ENCODE peak calls at places on chromosomes 16 and 17, in seven cellular contexts. One of them, this sample, is unnamed.

GRCh38 chr17:45364531-45365390 is 47.9 kb upstream of the MAP3K14 start:
- DNase-seq in IMR-90: peak; percentile 37
- DNase-seq in K562: no peak
- DNase-seq in astrocyte: no peak
- DNase-seq in fibroblast of lung: no peak
- DNase-seq in endothelial cell of umbilical vein: peak; percentile 30
- DNase-seq in neural progenitor cell: peak; percentile 66
- DNase-seq in this sample: peak; percentile 66

GRCh38 chr17:39887078-39887477 is 19.1 kb downstream of the ZPBP2 start:
- DNase-seq in IMR-90: no peak
- DNase-seq in K562: no peak
- DNase-seq in astrocyte: no peak
- DNase-seq in fibroblast of lung: no peak
- DNase-seq in endothelial cell of umbilical vein: no peak
- DNase-seq in neural progenitor cell: no peak
- DNase-seq in this sample: no peak

GRCh38 chr16:55577888-55578287 is 11.4 kb downstream of the CAPNS2 start:
- DNase-seq in IMR-90: no peak
- DNase-seq in K562: no peak
- DNase-seq in astrocyte: no peak
- DNase-seq in fibroblast of lung: no peak
- DNase-seq in endothelial cell of umbilical vein: no peak
- DNase-seq in neural progenitor cell: no peak
- DNase-seq in this sample: no peak

GRCh38 chr17:11986939-11987329 is 10.3 kb downstream of the ZNF18 start:
- DNase-seq in IMR-90: peak; percentile 60
- DNase-seq in K562: peak; percentile 9
- DNase-seq in astrocyte: peak; percentile 36
- DNase-seq in fibroblast of lung: peak; percentile 71
- DNase-seq in endothelial cell of umbilical vein: peak; percentile 72
- DNase-seq in neural progenitor cell: peak; percentile 56
- DNase-seq in this sample: peak; percentile 69

GRCh38 chr17:41707803-41708669 is 4.1 kb upstream of the GAST start:
- DNase-seq in IMR-90: no peak
- DNase-seq in K562: no peak
- DNase-seq in astrocyte: no peak
- DNase-seq in fibroblast of lung: no peak
- DNase-seq in endothelial cell of umbilical vein: no peak
- DNase-seq in neural progenitor cell: no peak
- DNase-seq in this sample: no peak

GRCh38 chr17:45963889-45964288 is 35.2 kb upstream of the STH start:
- DNase-seq in IMR-90: no peak
- DNase-seq in K562: no peak
- DNase-seq in astrocyte: no peak
- DNase-seq in fibroblast of lung: no peak
- DNase-seq in endothelial cell of umbilical vein: no peak
- DNase-seq in neural progenitor cell: no peak
- DNase-seq in this sample: no peak

GRCh38 chr16:57807252-57807967 is 5.1 kb upstream of the KIFC3 start:
- DNase-seq in IMR-90: no peak
- DNase-seq in K562: no peak
- DNase-seq in astrocyte: no peak
- DNase-seq in fibroblast of lung: no peak
- DNase-seq in endothelial cell of umbilical vein: no peak
- DNase-seq in neural progenitor cell: no peak
- DNase-seq in this sample: peak; percentile 58

GRCh38 chr17:78820841-78821240 is 19.8 kb downstream of the USP36 start:
- DNase-seq in IMR-90: no peak
- DNase-seq in K562: no peak
- DNase-seq in astrocyte: no peak
- DNase-seq in fibroblast of lung: no peak
- DNase-seq in endothelial cell of umbilical vein: no peak
- DNase-seq in neural progenitor cell: no peak
- DNase-seq in this sample: no peak

GRCh38 chr16:68662035-68662434 is 16.9 kb downstream of the CDH3 start:
- DNase-seq in IMR-90: no peak
- DNase-seq in K562: no peak
- DNase-seq in astrocyte: no peak
- DNase-seq in fibroblast of lung: no peak
- DNase-seq in endothelial cell of umbilical vein: no peak
- DNase-seq in neural progenitor cell: no peak
- DNase-seq in this sample: no peak

GRCh38 chr16:12057276-12057675 is 80.7 kb downstream of the SNX29 start:
- DNase-seq in IMR-90: peak; percentile 70
- DNase-seq in K562: no peak
- DNase-seq in astrocyte: peak; percentile 8
- DNase-seq in fibroblast of lung: peak; percentile 67
- DNase-seq in endothelial cell of umbilical vein: no peak
- DNase-seq in neural progenitor cell: no peak
- DNase-seq in this sample: peak; percentile 82

GRCh38 chr16:69199382-69199781 is 12.4 kb downstream of the SNTB2 start:
- DNase-seq in IMR-90: peak; percentile 78
- DNase-seq in K562: no peak
- DNase-seq in astrocyte: peak; percentile 77
- DNase-seq in fibroblast of lung: peak; percentile 68
- DNase-seq in endothelial cell of umbilical vein: no peak
- DNase-seq in neural progenitor cell: no peak
- DNase-seq in this sample: peak; percentile 91

GRCh38 chr17:42674755-42675347 is 1.9 kb downstream of the PLEKHH3 start:
- DNase-seq in IMR-90: no peak
- DNase-seq in K562: peak; percentile 39
- DNase-seq in astrocyte: no peak
- DNase-seq in fibroblast of lung: no peak
- DNase-seq in endothelial cell of umbilical vein: no peak
- DNase-seq in neural progenitor cell: peak; percentile 44
- DNase-seq in this sample: no peak

GRCh38 chr16:75433732-75434413 is 570 bp upstream of the CFDP1 start:
- DNase-seq in IMR-90: peak; percentile 97
- DNase-seq in K562: peak; percentile 75
- DNase-seq in astrocyte: peak; percentile 94
- DNase-seq in fibroblast of lung: peak; percentile 98
- DNase-seq in endothelial cell of umbilical vein: peak; percentile 97
- DNase-seq in neural progenitor cell: peak; percentile 83
- DNase-seq in this sample: peak; percentile 95

GRCh38 chr16:89331371-89332109 is 114.0 kb downstream of the ZNF778 start:
- DNase-seq in IMR-90: no peak
- DNase-seq in K562: no peak
- DNase-seq in astrocyte: no peak
- DNase-seq in fibroblast of lung: no peak
- DNase-seq in endothelial cell of umbilical vein: no peak
- DNase-seq in neural progenitor cell: no peak
- DNase-seq in this sample: no peak

GRCh38 chr16:75946058-75946457 is 219.8 kb upstream of the CPHXL start:
- DNase-seq in IMR-90: no peak
- DNase-seq in K562: no peak
- DNase-seq in astrocyte: no peak
- DNase-seq in fibroblast of lung: no peak
- DNase-seq in endothelial cell of umbilical vein: no peak
- DNase-seq in neural progenitor cell: no peak
- DNase-seq in this sample: no peak

GRCh38 chr16:3035289-3035971 is 1.3 kb downstream of the BICDL2 start:
- DNase-seq in IMR-90: no peak
- DNase-seq in K562: no peak
- DNase-seq in astrocyte: no peak
- DNase-seq in fibroblast of lung: no peak
- DNase-seq in endothelial cell of umbilical vein: no peak
- DNase-seq in neural progenitor cell: no peak
- DNase-seq in this sample: no peak
- H3K27me3 ChIP-seq in IMR-90: peaks cover 70% of the 10 kb centered on the region
- H3K27me3 ChIP-seq in K562: peaks cover 83% of the 10 kb centered on the region
- H3K27me3 ChIP-seq in astrocyte: peaks cover 71% of the 10 kb centered on the region
- H3K27me3 ChIP-seq in fibroblast of lung: peaks cover 51% of the 10 kb centered on the region
- H3K27me3 ChIP-seq in endothelial cell of umbilical vein: peaks cover 58% of the 10 kb centered on the region
- H3K27me3 ChIP-seq in neural progenitor cell: peaks cover 84% of the 10 kb centered on the region
- H3K27me3 ChIP-seq in this sample: peaks cover 42% of the 10 kb centered on the region

GRCh38 chr16:53855056-53855455 is 151.1 kb downstream of the FTO start:
- DNase-seq in IMR-90: no peak
- DNase-seq in K562: no peak
- DNase-seq in astrocyte: no peak
- DNase-seq in fibroblast of lung: no peak
- DNase-seq in endothelial cell of umbilical vein: no peak
- DNase-seq in neural progenitor cell: no peak
- DNase-seq in this sample: no peak
- H2AFZ ChIP-seq in IMR-90: no peak overlapping the region
- H2AFZ ChIP-seq in K562: no peak overlapping the region
- H2AFZ ChIP-seq in astrocyte: no peak overlapping the region
- H2AFZ ChIP-seq in fibroblast of lung: no peak overlapping the region
- H2AFZ ChIP-seq in endothelial cell of umbilical vein: no peak overlapping the region
- H2AFZ ChIP-seq in neural progenitor cell: no peak overlapping the region
- H2AFZ ChIP-seq in this sample: no peak overlapping the region

GRCh38 chr17:76929148-76929547 is 60.9 kb downstream of the MGAT5B start:
- DNase-seq in IMR-90: no peak
- DNase-seq in K562: no peak
- DNase-seq in astrocyte: no peak
- DNase-seq in fibroblast of lung: no peak
- DNase-seq in endothelial cell of umbilical vein: no peak
- DNase-seq in neural progenitor cell: no peak
- DNase-seq in this sample: no peak

GRCh38 chr17:76929572-76929971 is 61.4 kb downstream of the MGAT5B start:
- DNase-seq in IMR-90: no peak
- DNase-seq in K562: no peak
- DNase-seq in astrocyte: no peak
- DNase-seq in fibroblast of lung: no peak
- DNase-seq in endothelial cell of umbilical vein: no peak
- DNase-seq in neural progenitor cell: no peak
- DNase-seq in this sample: no peak

GRCh38 chr17:76934561-76935320 is 66.5 kb downstream of the MGAT5B start:
- DNase-seq in IMR-90: no peak
- DNase-seq in K562: no peak
- DNase-seq in astrocyte: peak; percentile 1
- DNase-seq in fibroblast of lung: no peak
- DNase-seq in endothelial cell of umbilical vein: no peak
- DNase-seq in neural progenitor cell: no peak
- DNase-seq in this sample: no peak

GRCh38 chr17:76935331-76935730 is 67.1 kb downstream of the MGAT5B start:
- DNase-seq in IMR-90: peak; percentile 60
- DNase-seq in K562: no peak
- DNase-seq in astrocyte: peak; percentile 65
- DNase-seq in fibroblast of lung: peak; percentile 44
- DNase-seq in endothelial cell of umbilical vein: no peak
- DNase-seq in neural progenitor cell: no peak
- DNase-seq in this sample: peak; percentile 46

DNA sequence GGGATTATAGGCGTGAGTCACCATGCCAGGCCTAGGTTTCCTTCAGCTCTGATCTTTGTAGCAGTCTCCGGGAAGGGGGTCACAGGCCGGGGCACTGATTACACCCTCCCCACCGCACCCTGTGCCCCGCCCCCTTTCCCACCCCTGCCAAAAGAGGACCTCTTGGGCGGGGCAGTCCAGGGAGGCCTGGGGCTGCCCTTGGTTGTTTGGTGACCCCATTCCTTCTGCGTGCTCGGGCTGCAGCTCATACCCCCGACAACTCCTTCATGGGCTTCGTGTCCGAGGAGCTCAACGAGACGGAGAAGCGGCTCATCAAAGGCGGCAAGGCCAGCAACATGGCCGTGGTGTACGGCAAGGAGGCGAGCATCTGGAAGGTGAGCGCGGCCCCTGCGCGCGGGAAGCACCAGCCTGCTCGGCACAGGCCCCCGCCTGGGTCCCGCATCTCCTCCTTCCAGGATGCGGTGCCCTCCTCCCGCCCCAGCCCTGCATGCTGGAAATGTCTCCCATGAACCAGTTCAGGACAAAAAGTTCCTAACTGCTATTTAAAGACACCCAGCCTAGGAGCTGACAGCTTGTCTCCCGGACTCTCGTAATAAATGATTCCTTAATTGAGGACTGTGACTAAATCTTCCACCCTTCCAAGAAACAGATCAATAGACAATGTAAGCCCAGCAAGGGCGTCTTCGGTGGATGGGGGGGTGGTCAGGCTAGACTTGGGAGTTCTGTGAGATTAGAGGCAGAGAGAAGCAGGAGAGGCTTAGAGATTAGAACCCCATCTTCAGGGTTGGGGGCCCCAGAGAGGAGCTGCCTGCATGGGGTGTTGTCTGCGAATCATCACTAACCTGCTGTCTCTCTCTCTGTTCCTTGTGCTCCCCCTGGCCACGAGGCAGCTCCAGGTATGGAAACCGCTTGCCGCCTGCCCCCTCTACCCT is 64.5 kb downstream of the MGAT5B start:
- DNase-seq in IMR-90: no peak
- DNase-seq in K562: no peak
- DNase-seq in astrocyte: no peak
- DNase-seq in fibroblast of lung: no peak
- DNase-seq in endothelial cell of umbilical vein: no peak
- DNase-seq in neural progenitor cell: no peak
- DNase-seq in this sample: no peak
- H3K27me3 ChIP-seq in IMR-90: peaks cover 11% of the 10 kb centered on the region
- H3K27me3 ChIP-seq in K562: peaks cover 69% of the 10 kb centered on the region
- H3K27me3 ChIP-seq in astrocyte: no peaks in the 10 kb centered on the region
- H3K27me3 ChIP-seq in fibroblast of lung: no peaks in the 10 kb centered on the region
- H3K27me3 ChIP-seq in endothelial cell of umbilical vein: no peaks in the 10 kb centered on the region
- H3K27me3 ChIP-seq in neural progenitor cell: no peaks in the 10 kb centered on the region
- H3K27me3 ChIP-seq in this sample: peaks cover 15% of the 10 kb centered on the region

GRCh38 chr17:50168319-50168718 is 2.5 kb downstream of the SGCA start:
- DNase-seq in IMR-90: no peak
- DNase-seq in K562: no peak
- DNase-seq in astrocyte: no peak
- DNase-seq in fibroblast of lung: no peak
- DNase-seq in endothelial cell of umbilical vein: no peak
- DNase-seq in neural progenitor cell: no peak
- DNase-seq in this sample: no peak
- H2AFZ ChIP-seq in IMR-90: peak overlapping the region; percentile 56
- H2AFZ ChIP-seq in K562: no peak overlapping the region
- H2AFZ ChIP-seq in astrocyte: no peak overlapping the region
- H2AFZ ChIP-seq in fibroblast of lung: no peak overlapping the region
- H2AFZ ChIP-seq in endothelial cell of umbilical vein: no peak overlapping the region
- H2AFZ ChIP-seq in neural progenitor cell: no peak overlapping the region
- H2AFZ ChIP-seq in this sample: no peak overlapping the region

GRCh38 chr17:74045608-74046007 is 157.9 kb upstream of the RPL38 start:
- DNase-seq in IMR-90: no peak
- DNase-seq in K562: no peak
- DNase-seq in astrocyte: no peak
- DNase-seq in fibroblast of lung: no peak
- DNase-seq in endothelial cell of umbilical vein: no peak
- DNase-seq in neural progenitor cell: peak; percentile 16
- DNase-seq in this sample: no peak
- H3K27me3 ChIP-seq in IMR-90: no peaks in the 10 kb centered on the region
- H3K27me3 ChIP-seq in K562: peaks cover 49% of the 10 kb centered on the region
- H3K27me3 ChIP-seq in astrocyte: no peaks in the 10 kb centered on the region
- H3K27me3 ChIP-seq in fibroblast of lung: no peaks in the 10 kb centered on the region
- H3K27me3 ChIP-seq in endothelial cell of umbilical vein: no peaks in the 10 kb centered on the region
- H3K27me3 ChIP-seq in neural progenitor cell: no peaks in the 10 kb centered on the region
- H3K27me3 ChIP-seq in this sample: no peaks in the 10 kb centered on the region

This sample was measured in GM23248.